ENCODE peak calls at places on chromosomes 1 and 21, in six cellular contexts. One of them, this sample, is unnamed.

GRCh38 chr1:93623875-93624274 is 57.8 kb downstream of the BCAR3 start:
- DNase-seq in stimulated activated CD4-positive, alpha-beta T cell treated with anti-CD3 and anti-CD28 coated beads, Interleukin-4, amount 100 ng/mL, for 48 hours: no peak
- DNase-seq in effector CD4-positive, alpha-beta T cell: no peak
- DNase-seq in NCI-H1694 treated with DMSO at 0.1 percent for 48 hours: no peak
- DNase-seq in GM12865: no peak
- DNase-seq in CD8-positive, alpha-beta T cell: no peak
- DNase-seq in this sample: no peak

GRCh38 chr1:58925247-58925646 is 141.4 kb upstream of the JUN start:
- DNase-seq in stimulated activated CD4-positive, alpha-beta T cell treated with anti-CD3 and anti-CD28 coated beads, Interleukin-4, amount 100 ng/mL, for 48 hours: no peak
- DNase-seq in effector CD4-positive, alpha-beta T cell: no peak
- DNase-seq in NCI-H1694 treated with DMSO at 0.1 percent for 48 hours: no peak
- DNase-seq in GM12865: no peak
- DNase-seq in CD8-positive, alpha-beta T cell: no peak
- DNase-seq in this sample: no peak

GRCh38 chr1:179231923-179232322 is 2.4 kb upstream of the ABL2 start:
- DNase-seq in stimulated activated CD4-positive, alpha-beta T cell treated with anti-CD3 and anti-CD28 coated beads, Interleukin-4, amount 100 ng/mL, for 48 hours: no peak
- DNase-seq in effector CD4-positive, alpha-beta T cell: no peak
- DNase-seq in NCI-H1694 treated with DMSO at 0.1 percent for 48 hours: no peak
- DNase-seq in GM12865: no peak
- DNase-seq in CD8-positive, alpha-beta T cell: no peak
- DNase-seq in this sample: no peak

GRCh38 chr1:176211395-176212165 is 4.5 kb upstream of the COP1 start:
- DNase-seq in stimulated activated CD4-positive, alpha-beta T cell treated with anti-CD3 and anti-CD28 coated beads, Interleukin-4, amount 100 ng/mL, for 48 hours: no peak
- DNase-seq in effector CD4-positive, alpha-beta T cell: no peak
- DNase-seq in NCI-H1694 treated with DMSO at 0.1 percent for 48 hours: no peak
- DNase-seq in GM12865: no peak
- DNase-seq in CD8-positive, alpha-beta T cell: no peak
- DNase-seq in this sample: no peak

GRCh38 chr1:2587071-2587859 is 688 bp downstream of the PRXL2B start:
- DNase-seq in stimulated activated CD4-positive, alpha-beta T cell treated with anti-CD3 and anti-CD28 coated beads, Interleukin-4, amount 100 ng/mL, for 48 hours: no peak
- DNase-seq in effector CD4-positive, alpha-beta T cell: no peak
- DNase-seq in NCI-H1694 treated with DMSO at 0.1 percent for 48 hours: no peak
- DNase-seq in GM12865: peak
- DNase-seq in CD8-positive, alpha-beta T cell: no peak
- DNase-seq in this sample: no peak

GRCh38 chr1:88354256-88354655 is 329.8 kb upstream of the PKN2 start:
- DNase-seq in stimulated activated CD4-positive, alpha-beta T cell treated with anti-CD3 and anti-CD28 coated beads, Interleukin-4, amount 100 ng/mL, for 48 hours: no peak
- DNase-seq in effector CD4-positive, alpha-beta T cell: no peak
- DNase-seq in NCI-H1694 treated with DMSO at 0.1 percent for 48 hours: no peak
- DNase-seq in GM12865: no peak
- DNase-seq in CD8-positive, alpha-beta T cell: no peak
- DNase-seq in this sample: no peak

GRCh38 chr1:34900775-34901502 is 28.5 kb downstream of the DLGAP3 start:
- DNase-seq in stimulated activated CD4-positive, alpha-beta T cell treated with anti-CD3 and anti-CD28 coated beads, Interleukin-4, amount 100 ng/mL, for 48 hours: no peak
- DNase-seq in effector CD4-positive, alpha-beta T cell: no peak
- DNase-seq in NCI-H1694 treated with DMSO at 0.1 percent for 48 hours: no peak
- DNase-seq in GM12865: no peak
- DNase-seq in CD8-positive, alpha-beta T cell: no peak
- DNase-seq in this sample: no peak

GRCh38 chr21:42576639-42577038 is 63.0 kb downstream of the SLC37A1 start:
- DNase-seq in stimulated activated CD4-positive, alpha-beta T cell treated with anti-CD3 and anti-CD28 coated beads, Interleukin-4, amount 100 ng/mL, for 48 hours: no peak
- DNase-seq in effector CD4-positive, alpha-beta T cell: no peak
- DNase-seq in NCI-H1694 treated with DMSO at 0.1 percent for 48 hours: no peak
- DNase-seq in GM12865: no peak
- DNase-seq in CD8-positive, alpha-beta T cell: no peak
- DNase-seq in this sample: no peak